ENCODE peak calls at places on chromosomes 16 and 17, in seven cellular contexts. One of them, this sample, is unnamed.

GRCh38 chr16:82639666-82640336 is 13.0 kb downstream of the CDH13 start:
- DNase-seq in neuronal stem cell: peak; percentile 56
- DNase-seq in mesenchymal stem cell: peak; percentile 79
- DNase-seq in mesendoderm: peak; percentile 73
- DNase-seq in IMR-90: peak; percentile 58
- DNase-seq in H1: no peak
- DNase-seq in trophoblast cell: peak; percentile 35
- DNase-seq in this sample: peak; percentile 74

GRCh38 chr17:51828901-51829300 is 329.6 kb downstream of the CA10 start:
- DNase-seq in neuronal stem cell: no peak
- DNase-seq in mesenchymal stem cell: no peak
- DNase-seq in mesendoderm: no peak
- DNase-seq in IMR-90: no peak
- DNase-seq in H1: no peak
- DNase-seq in trophoblast cell: peak; percentile 83
- DNase-seq in this sample: no peak

GRCh38 chr17:82846061-82846691 is 6.4 kb upstream of the ZNF750 start:
- DNase-seq in neuronal stem cell: no peak
- DNase-seq in mesenchymal stem cell: no peak
- DNase-seq in mesendoderm: no peak
- DNase-seq in IMR-90: no peak
- DNase-seq in H1: no peak
- DNase-seq in trophoblast cell: no peak
- DNase-seq in this sample: no peak

GRCh38 chr17:18263885-18264682 is 3.6 kb downstream of the MIEF2 start:
- DNase-seq in neuronal stem cell: no peak
- DNase-seq in mesenchymal stem cell: no peak
- DNase-seq in mesendoderm: no peak
- DNase-seq in IMR-90: no peak
- DNase-seq in H1: no peak
- DNase-seq in trophoblast cell: no peak
- DNase-seq in this sample: peak; percentile 49

GRCh38 chr16:28845173-28846079 is 722 bp downstream of the TUFM start:
- DNase-seq in neuronal stem cell: no peak
- DNase-seq in mesenchymal stem cell: peak; percentile 32
- DNase-seq in mesendoderm: peak; percentile 63
- DNase-seq in IMR-90: peak; percentile 12
- DNase-seq in H1: peak; percentile 39
- DNase-seq in trophoblast cell: peak; percentile 39
- DNase-seq in this sample: no peak

GRCh38 chr17:68906638-68907037 is 48.6 kb downstream of the ABCA8 start:
- DNase-seq in neuronal stem cell: no peak
- DNase-seq in mesenchymal stem cell: peak; percentile 16
- DNase-seq in mesendoderm: peak; percentile 18
- DNase-seq in IMR-90: peak; percentile 21
- DNase-seq in H1: no peak
- DNase-seq in trophoblast cell: peak; percentile 7
- DNase-seq in this sample: no peak

GRCh38 chr16:56409195-56409594 is 16.1 kb downstream of the AMFR start:
- DNase-seq in neuronal stem cell: no peak
- DNase-seq in mesenchymal stem cell: peak; percentile 19
- DNase-seq in mesendoderm: no peak
- DNase-seq in IMR-90: peak; percentile 47
- DNase-seq in H1: no peak
- DNase-seq in trophoblast cell: peak; percentile 52
- DNase-seq in this sample: no peak

GRCh38 chr17:28895794-28896447 is 1.6 kb downstream of the FLOT2 start:
- DNase-seq in neuronal stem cell: no peak
- DNase-seq in mesenchymal stem cell: no peak
- DNase-seq in mesendoderm: no peak
- DNase-seq in IMR-90: no peak
- DNase-seq in H1: no peak
- DNase-seq in trophoblast cell: no peak
- DNase-seq in this sample: no peak

GRCh38 chr17:29867643-29868181 is 62.3 kb downstream of the SSH2 start:
- DNase-seq in neuronal stem cell: no peak
- DNase-seq in mesenchymal stem cell: no peak
- DNase-seq in mesendoderm: no peak
- DNase-seq in IMR-90: no peak
- DNase-seq in H1: no peak
- DNase-seq in trophoblast cell: no peak
- DNase-seq in this sample: no peak

GRCh38 chr17:83002118-83002805 is 77.1 kb upstream of the METRNL start:
- DNase-seq in neuronal stem cell: no peak
- DNase-seq in mesenchymal stem cell: no peak
- DNase-seq in mesendoderm: no peak
- DNase-seq in IMR-90: no peak
- DNase-seq in H1: no peak
- DNase-seq in trophoblast cell: no peak
- DNase-seq in this sample: no peak

GRCh38 chr16:87628940-87629339 is 26.6 kb downstream of the JPH3 start:
- DNase-seq in neuronal stem cell: no peak
- DNase-seq in mesenchymal stem cell: peak; percentile 50
- DNase-seq in mesendoderm: peak; percentile 67
- DNase-seq in IMR-90: peak; percentile 28
- DNase-seq in H1: no peak
- DNase-seq in trophoblast cell: peak; percentile 87
- DNase-seq in this sample: no peak

DNA sequence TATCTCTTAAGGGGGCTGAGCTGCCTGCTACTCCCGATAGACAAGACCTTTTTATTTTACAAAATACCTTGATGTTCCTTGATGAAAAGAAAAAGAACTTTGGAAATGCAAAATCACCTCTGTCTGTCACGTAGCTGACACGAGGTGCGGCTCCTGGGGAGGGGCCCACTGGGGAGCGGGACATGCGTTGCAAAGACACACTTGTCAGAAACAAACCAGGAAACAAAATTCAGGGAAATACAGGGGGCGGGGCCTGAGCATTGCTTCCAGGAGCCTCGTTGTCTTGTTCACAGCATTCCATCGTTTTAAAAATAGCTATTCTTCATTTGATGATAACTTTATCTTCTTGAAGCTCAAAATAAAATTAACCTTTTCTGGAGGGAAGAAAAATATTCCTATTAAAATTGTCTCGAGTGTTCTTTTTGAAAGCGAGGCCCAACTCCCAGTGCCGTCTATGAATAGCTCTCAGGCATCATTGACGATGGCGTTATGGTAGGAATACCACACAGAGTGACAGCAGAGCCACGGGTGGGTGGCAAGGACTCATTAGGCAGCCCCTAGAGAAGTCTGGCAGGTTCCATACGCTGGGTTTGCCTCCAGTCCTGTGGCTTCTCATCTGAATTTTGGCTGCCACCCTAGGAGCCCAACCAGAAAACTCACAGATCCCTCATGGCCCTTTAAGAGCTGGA is 286.9 kb downstream of the CPPED1 start:
- DNase-seq in neuronal stem cell: no peak
- DNase-seq in mesenchymal stem cell: no peak
- DNase-seq in mesendoderm: no peak
- DNase-seq in IMR-90: no peak
- DNase-seq in H1: no peak
- DNase-seq in trophoblast cell: no peak
- DNase-seq in this sample: no peak
- H2BK5ac ChIP-seq in neuronal stem cell: no peak overlapping the region
- H2BK5ac ChIP-seq in mesenchymal stem cell: no peak overlapping the region
- H2BK5ac ChIP-seq in mesendoderm: no peak overlapping the region
- H2BK5ac ChIP-seq in IMR-90: no peak overlapping the region
- H2BK5ac ChIP-seq in H1: no peak overlapping the region
- H2BK5ac ChIP-seq in trophoblast cell: peak overlapping the region; percentile 60
- H2BK5ac ChIP-seq in this sample: no peak overlapping the region

GRCh38 chr16:21223787-21224186 is 9.7 kb upstream of the ANKS4B start:
- DNase-seq in neuronal stem cell: no peak
- DNase-seq in mesenchymal stem cell: no peak
- DNase-seq in mesendoderm: no peak
- DNase-seq in IMR-90: no peak
- DNase-seq in H1: no peak
- DNase-seq in trophoblast cell: no peak
- DNase-seq in this sample: peak; percentile 31
- H3K4me2 ChIP-seq in neuronal stem cell: no peak overlapping the region
- H3K4me2 ChIP-seq in mesenchymal stem cell: no peak overlapping the region
- H3K4me2 ChIP-seq in mesendoderm: no peak overlapping the region
- H3K4me2 ChIP-seq in IMR-90: no peak overlapping the region
- H3K4me2 ChIP-seq in H1: no peak overlapping the region
- H3K4me2 ChIP-seq in trophoblast cell: no peak overlapping the region
- H3K4me2 ChIP-seq in this sample: no peak overlapping the region

GRCh38 chr17:72308744-72309395 is 188.1 kb downstream of the SOX9 start:
- DNase-seq in neuronal stem cell: no peak
- DNase-seq in mesenchymal stem cell: peak; percentile 33
- DNase-seq in mesendoderm: no peak
- DNase-seq in IMR-90: peak; percentile 25
- DNase-seq in H1: no peak
- DNase-seq in trophoblast cell: no peak
- DNase-seq in this sample: no peak

GRCh38 chr17:72304859-72305258 is 184.0 kb downstream of the SOX9 start:
- DNase-seq in neuronal stem cell: no peak
- DNase-seq in mesenchymal stem cell: no peak
- DNase-seq in mesendoderm: no peak
- DNase-seq in IMR-90: no peak
- DNase-seq in H1: no peak
- DNase-seq in trophoblast cell: no peak
- DNase-seq in this sample: no peak

GRCh38 chr17:72305472-72305871 is 184.7 kb downstream of the SOX9 start:
- DNase-seq in neuronal stem cell: no peak
- DNase-seq in mesenchymal stem cell: peak; percentile 34
- DNase-seq in mesendoderm: no peak
- DNase-seq in IMR-90: no peak
- DNase-seq in H1: no peak
- DNase-seq in trophoblast cell: no peak
- DNase-seq in this sample: no peak

GRCh38 chr17:72303787-72304733 is 183.2 kb downstream of the SOX9 start:
- DNase-seq in neuronal stem cell: no peak
- DNase-seq in mesenchymal stem cell: no peak
- DNase-seq in mesendoderm: no peak
- DNase-seq in IMR-90: no peak
- DNase-seq in H1: no peak
- DNase-seq in trophoblast cell: no peak
- DNase-seq in this sample: no peak

GRCh38 chr17:72305964-72306551 is 185.2 kb downstream of the SOX9 start:
- DNase-seq in neuronal stem cell: no peak
- DNase-seq in mesenchymal stem cell: peak; percentile 42
- DNase-seq in mesendoderm: no peak
- DNase-seq in IMR-90: no peak
- DNase-seq in H1: no peak
- DNase-seq in trophoblast cell: no peak
- DNase-seq in this sample: no peak
- H2BK5ac ChIP-seq in neuronal stem cell: no peak overlapping the region
- H2BK5ac ChIP-seq in mesenchymal stem cell: no peak overlapping the region
- H2BK5ac ChIP-seq in mesendoderm: no peak overlapping the region
- H2BK5ac ChIP-seq in IMR-90: no peak overlapping the region
- H2BK5ac ChIP-seq in H1: no peak overlapping the region
- H2BK5ac ChIP-seq in trophoblast cell: no peak overlapping the region
- H2BK5ac ChIP-seq in this sample: no peak overlapping the region

DNA sequence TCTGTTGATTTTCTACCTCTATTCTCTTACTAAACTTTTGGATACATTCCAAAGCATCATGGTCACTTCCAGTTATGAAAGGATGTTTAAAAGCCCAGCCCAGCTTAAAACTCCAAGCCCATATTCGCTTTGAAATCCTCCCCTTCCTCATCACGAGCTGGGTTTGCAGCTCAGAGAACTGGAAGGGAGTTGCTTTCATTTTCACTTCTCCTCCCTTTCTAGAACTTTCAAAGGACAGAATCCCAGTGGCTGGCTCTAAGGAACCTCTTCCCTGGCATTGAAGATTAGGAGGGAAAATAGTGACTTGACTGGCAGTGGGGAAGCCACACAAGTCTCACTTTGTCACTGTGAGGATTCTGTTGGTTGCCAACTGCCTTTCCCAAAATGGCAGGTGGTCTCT is 100.1 kb upstream of the DYNLRB2 start:
- DNase-seq in neuronal stem cell: no peak
- DNase-seq in mesenchymal stem cell: no peak
- DNase-seq in mesendoderm: no peak
- DNase-seq in IMR-90: no peak
- DNase-seq in H1: no peak
- DNase-seq in trophoblast cell: no peak
- DNase-seq in this sample: no peak
- H3K4me2 ChIP-seq in neuronal stem cell: no peak overlapping the region
- H3K4me2 ChIP-seq in mesenchymal stem cell: no peak overlapping the region
- H3K4me2 ChIP-seq in mesendoderm: no peak overlapping the region
- H3K4me2 ChIP-seq in IMR-90: no peak overlapping the region
- H3K4me2 ChIP-seq in H1: no peak overlapping the region
- H3K4me2 ChIP-seq in trophoblast cell: no peak overlapping the region
- H3K4me2 ChIP-seq in this sample: no peak overlapping the region

GRCh38 chr17:49574283-49574892 is 1.3 kb upstream of the NXPH3 start:
- DNase-seq in neuronal stem cell: no peak
- DNase-seq in mesenchymal stem cell: no peak
- DNase-seq in mesendoderm: no peak
- DNase-seq in IMR-90: no peak
- DNase-seq in H1: no peak
- DNase-seq in trophoblast cell: no peak
- DNase-seq in this sample: no peak
- H2BK5ac ChIP-seq in neuronal stem cell: no peak overlapping the region
- H2BK5ac ChIP-seq in mesenchymal stem cell: no peak overlapping the region
- H2BK5ac ChIP-seq in mesendoderm: no peak overlapping the region
- H2BK5ac ChIP-seq in IMR-90: no peak overlapping the region
- H2BK5ac ChIP-seq in H1: no peak overlapping the region
- H2BK5ac ChIP-seq in trophoblast cell: no peak overlapping the region
- H2BK5ac ChIP-seq in this sample: no peak overlapping the region

DNA sequence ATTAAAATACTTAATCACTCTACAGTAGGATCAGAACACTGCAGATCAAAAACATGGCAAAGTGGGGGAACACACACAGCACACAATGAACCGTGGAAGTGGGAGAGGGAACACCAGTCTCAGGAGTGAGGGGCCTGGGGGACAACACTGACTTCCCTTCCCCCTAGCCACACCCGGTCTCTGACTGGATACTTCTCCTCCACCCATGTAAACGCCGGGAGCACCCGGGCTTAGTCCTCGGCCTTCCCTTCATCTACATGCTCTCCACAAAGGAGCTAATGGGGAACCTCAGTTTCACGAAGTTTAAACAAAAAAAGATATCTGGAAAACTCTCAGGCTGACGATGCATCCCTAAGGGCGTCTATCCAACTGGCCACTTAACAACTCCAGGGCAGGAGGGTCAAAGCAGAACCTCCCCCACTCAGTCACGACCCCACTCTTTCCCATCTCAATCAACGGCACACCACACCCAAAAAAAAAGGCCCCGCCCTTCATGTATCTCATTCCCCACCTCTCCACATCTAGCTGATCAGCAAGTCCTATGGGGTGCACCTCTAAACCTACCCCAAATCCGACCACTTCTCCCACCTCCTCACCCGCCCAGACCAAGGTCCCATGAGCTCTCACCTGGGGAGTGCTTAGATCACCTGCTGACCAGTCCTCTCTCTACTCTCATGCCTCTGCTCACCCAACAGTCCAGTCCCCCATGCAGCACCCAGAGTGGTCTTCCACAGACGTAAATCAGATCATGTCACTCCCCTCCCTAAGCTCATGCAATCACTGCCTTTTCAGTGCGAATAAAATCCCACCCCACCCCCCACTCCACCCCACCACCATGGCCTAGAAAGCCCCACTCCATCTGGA is 7.4 kb downstream of the ZDHHC7 start:
- DNase-seq in neuronal stem cell: no peak
- DNase-seq in mesenchymal stem cell: no peak
- DNase-seq in mesendoderm: no peak
- DNase-seq in IMR-90: no peak
- DNase-seq in H1: no peak
- DNase-seq in trophoblast cell: no peak
- DNase-seq in this sample: no peak
- H3K4me2 ChIP-seq in neuronal stem cell: no peak overlapping the region
- H3K4me2 ChIP-seq in mesenchymal stem cell: no peak overlapping the region
- H3K4me2 ChIP-seq in mesendoderm: no peak overlapping the region
- H3K4me2 ChIP-seq in IMR-90: peak overlapping the region; percentile 62
- H3K4me2 ChIP-seq in H1: no peak overlapping the region
- H3K4me2 ChIP-seq in trophoblast cell: peak overlapping the region; percentile 11
- H3K4me2 ChIP-seq in this sample: no peak overlapping the region